ENCODE peak calls at places on chromosomes 11 and 22, in five cellular contexts. K, Y, Z, J and W are unnamed samples.
A peak's percentile ranks its signal among the peaks of the same experiment; 100 is the strongest.

GRCh38 chr11:61966673-61967176 is 709 bp downstream of the FTH1 start:
- DNase-seq in Z (peak; percentile 45), Y (no peak), K (no peak), J (no peak), W (no peak)

GRCh38 chr11:100630898-100631297 is 56.2 kb upstream of the ARHGAP42 start:
- DNase-seq in Z (no peak), Y (peak; percentile 7), J (no peak), K (no peak), W (no peak)

GRCh38 chr11:119338318-119338890 is 2.3 kb downstream of the C1QTNF5 start:
- DNase-seq in Z (peak; percentile 71), Y (no peak), K (no peak), J (peak; percentile 87), W (peak; percentile 52)

GRCh38 chr11:91932151-91932821 is 292.3 kb upstream of the FAT3 start:
- DNase-seq in Z (no peak), K (no peak), J (no peak), Y (no peak), W (no peak)

GRCh38 chr11:61694971-61695706 is 14.9 kb downstream of the DAGLA start:
- DNase-seq in Z (no peak), Y (no peak), K (no peak), J (no peak), W (no peak)

GRCh38 chr11:25758145-25758661 is 573.7 kb upstream of the ANO3 start:
- DNase-seq in J (no peak), K (no peak), Z (no peak), Y (no peak), W (no peak)

GRCh38 chr22:44289429-44290171 is 23.2 kb downstream of the SHISAL1 start:
- DNase-seq in K (peak; percentile 11), Y (no peak), J (no peak), Z (no peak), W (no peak)

GRCh38 chr22:21069375-21069774 is 23.6 kb downstream of the LRRC74B start:
- DNase-seq in J (no peak), Z (no peak), Y (no peak), K (no peak), W (no peak)

GRCh38 chr22:32352681-32353080 is 5.0 kb upstream of the RFPL3 start:
- DNase-seq in J (no peak), Y (no peak), K (no peak), Z (no peak), W (no peak)

GRCh38 chr11:95299078-95299611 is 68.1 kb upstream of the SESN3 start:
- DNase-seq in Z (no peak), Y (no peak), K (no peak), J (no peak), W (no peak)

GRCh38 chr11:116703421-116703820 is 69.4 kb downstream of the BUD13 start:
- DNase-seq in K (no peak), J (no peak), Z (no peak), Y (no peak), W (no peak)

GRCh38 chr22:18005201-18005926 is 19.0 kb downstream of the MICAL3 start:
- DNase-seq in Z (no peak), J (no peak), K (no peak), Y (no peak), W (no peak)

GRCh38 chr11:102843474-102843873 is at the start of gene MMP3:
- DNase-seq in Y (peak; percentile 57), K (no peak), J (no peak), Z (no peak), W (no peak)

GRCh38 chr11:128448487-128448886 is 138.9 kb downstream of the ETS1 start:
- DNase-seq in Z (no peak), K (no peak), J (peak; percentile 69), Y (peak; percentile 94), W (no peak)

GRCh38 chr22:19522190-19522880 is 1.9 kb downstream of the CLDN5 start:
- DNase-seq in Y (no peak), J (peak; percentile 55), K (no peak), Z (no peak), W (no peak)

GRCh38 chr11:100185588-100185987 is 501.5 kb upstream of the ARHGAP42 start:
- DNase-seq in J (no peak), Y (no peak), Z (no peak), K (no peak), W (no peak)

GRCh38 chr11:2533642-2534115 is 88.9 kb downstream of the KCNQ1 start:
- DNase-seq in Y (peak; percentile 78), Z (peak; percentile 36), K (peak; percentile 86), J (peak; percentile 76), W (peak; percentile 82)

GRCh38 chr22:32606181-32606580 is 131.6 kb downstream of the FBXO7 start:
- DNase-seq in J (no peak), Y (no peak), Z (no peak), K (no peak), W (no peak)

GRCh38 chr11:118076754-118077281 is at the start of gene TMPRSS4:
- DNase-seq in K (no peak), Y (peak; percentile 94), Z (no peak), J (no peak), W (no peak)

GRCh38 chr22:44523981-44524759 is 26.1 kb upstream of the RTL6 start:
- DNase-seq in J (no peak), Y (no peak), Z (no peak), K (peak; percentile 96), W (no peak)

GRCh38 chr11:74559110-74559933 is 33.1 kb upstream of the POLD3 start:
- DNase-seq in Y (no peak), K (no peak), Z (no peak), J (no peak), W (no peak)

GRCh38 chr22:28773461-28773867 is 969 bp downstream of the CCDC117 start:
- DNase-seq in K (no peak), J (no peak), Z (peak; percentile 76), Y (peak; percentile 47), W (no peak)

GRCh38 chr22:47030143-47030641 is 267.7 kb downstream of the TBC1D22A start:
- DNase-seq in K (no peak), Z (no peak), Y (no peak), J (no peak), W (no peak)

GRCh38 chr11:65868076-65868667 is 4.4 kb downstream of the EFEMP2 start:
- DNase-seq in Y (no peak), J (no peak), K (no peak), Z (peak; percentile 39), W (no peak)

GRCh38 chr11:12717851-12718291 is 43.6 kb downstream of the TEAD1 start:
- DNase-seq in J (no peak), Y (no peak), Z (peak; percentile 97), K (no peak), W (no peak)

GRCh38 chr11:81725691-81726090 is 1008.0 kb downstream of the FAM181B start:
- DNase-seq in J (no peak), Y (peak; percentile 36), K (no peak), Z (no peak), W (no peak)

GRCh38 chr11:69030324-69030723 is 17.3 kb upstream of the MRGPRF start:
- DNase-seq in J (no peak), Y (no peak), K (no peak), Z (no peak), W (no peak)

GRCh38 chr11:134797411-134798089 is 385.5 kb upstream of the B3GAT1 start:
- DNase-seq in K (no peak), Y (no peak), Z (no peak), J (no peak), W (no peak)

GRCh38 chr22:27949421-27949820 is 30.4 kb upstream of the PITPNB start:
- DNase-seq in Y (no peak), K (no peak), Z (no peak), J (no peak), W (no peak)

DNA sequence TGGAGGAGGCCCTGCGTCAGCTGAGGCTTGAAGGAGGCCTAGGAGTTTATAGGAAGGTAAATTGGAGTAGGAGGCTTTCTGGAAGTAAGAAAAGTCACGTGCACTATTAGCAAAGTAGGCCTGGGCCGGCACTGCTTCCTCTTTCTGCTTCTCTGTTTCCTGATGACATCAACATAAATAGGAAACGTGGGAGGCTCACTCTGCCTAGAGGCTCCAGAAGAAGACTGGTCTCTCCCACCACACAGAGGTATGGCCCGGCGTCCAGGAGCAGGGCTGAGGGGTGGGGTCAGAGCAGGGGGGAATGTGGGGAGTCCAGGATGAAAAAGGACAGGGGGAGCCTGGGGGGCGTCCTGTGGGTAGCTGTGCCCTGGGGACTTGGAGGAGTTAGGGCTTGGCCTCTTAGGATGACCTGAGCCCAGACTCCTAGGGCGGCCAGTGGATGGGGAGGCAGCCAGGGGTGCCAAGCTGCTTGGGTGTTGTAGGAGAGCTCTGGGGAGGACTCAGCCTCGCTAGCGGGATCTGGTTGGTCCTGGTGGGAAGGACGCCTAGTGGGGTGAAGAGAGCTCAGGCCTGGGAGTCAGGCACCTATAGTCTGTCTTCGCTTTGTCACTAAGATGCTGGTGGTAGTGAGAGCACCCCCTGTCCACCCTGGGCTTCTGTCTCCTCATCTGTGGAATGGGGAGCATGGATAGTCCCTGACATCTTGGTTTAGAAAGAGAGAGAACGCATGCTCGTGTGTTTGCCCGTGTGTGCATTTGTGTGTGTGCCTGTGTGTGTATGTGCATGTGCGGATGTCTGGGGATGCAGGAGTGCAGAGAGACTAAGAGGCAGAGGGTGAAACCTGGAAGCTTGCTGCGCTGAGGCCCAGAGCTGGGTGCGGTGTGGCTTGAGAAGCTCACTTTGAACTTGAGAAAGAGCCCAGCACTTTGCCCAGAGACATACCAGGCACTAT is at the start of gene CSF2RB:
- DNase-seq in Y (no peak), Z (peak; percentile 48), K (no peak), J (no peak), W (no peak)
- TF ChIP-seq CTCF in Y (no peak), Z (no peak), K (no peak), J (no peak), W (no peak)

GRCh38 chr11:113540416-113541330 is 65.5 kb upstream of the DRD2 start:
- DNase-seq in J (no peak), K (no peak), Z (no peak), Y (no peak), W (no peak)
- TF ChIP-seq CTCF in J (no peak), K (no peak), Z (no peak), Y (no peak), W (no peak)

GRCh38 chr11:42976636-42977217 is 335.1 kb upstream of the API5 start:
- DNase-seq in Z (no peak), J (no peak), Y (no peak), K (no peak), W (no peak)

GRCh38 chr11:42972741-42973140 is 339.1 kb upstream of the API5 start:
- DNase-seq in Z (no peak), Y (no peak), K (no peak), J (no peak), W (no peak)

DNA sequence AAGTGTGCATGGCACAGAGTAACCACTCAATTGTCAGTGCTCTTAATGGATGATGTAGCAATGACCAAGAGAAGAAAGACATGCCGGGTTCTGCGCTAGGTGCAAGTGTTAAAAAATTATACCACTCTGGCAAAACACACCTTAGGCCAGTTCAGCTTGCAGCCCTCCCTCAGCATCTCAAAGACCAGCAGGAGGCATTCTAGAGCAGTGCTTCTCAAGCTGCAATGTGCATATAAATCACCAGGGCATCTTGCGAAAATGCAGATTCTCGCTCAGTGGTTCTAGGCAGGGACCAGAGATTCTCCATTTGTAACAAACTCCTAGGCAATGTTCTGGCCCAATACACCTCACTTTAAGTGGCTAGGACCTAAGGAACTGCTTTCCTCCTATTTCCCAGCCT is 337.3 kb upstream of the API5 start:
- DNase-seq in Z (no peak), J (no peak), Y (no peak), K (no peak), W (no peak)
- TF ChIP-seq CTCF in Z (no peak), J (no peak), Y (no peak), K (no peak), W (no peak)

DNA sequence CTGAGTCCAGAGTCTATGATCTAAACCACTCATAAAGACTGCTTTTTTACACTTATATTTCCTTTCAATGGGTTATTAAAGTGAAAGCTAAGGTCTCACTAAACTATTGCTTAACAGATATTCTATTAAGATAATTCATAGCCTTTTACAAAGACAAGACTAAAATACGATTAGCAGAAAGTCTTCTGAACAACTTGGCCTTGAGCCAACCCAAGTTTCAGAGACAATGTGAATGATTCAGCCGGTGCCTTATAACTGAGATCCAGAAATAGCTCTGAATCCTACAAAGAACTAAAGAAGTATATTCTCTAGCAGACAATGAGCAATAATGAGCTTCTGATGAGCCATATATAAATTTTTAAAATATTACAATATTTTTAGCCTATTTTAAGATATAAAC is 41.5 kb upstream of the CARD18 start:
- DNase-seq in K (no peak), Z (no peak), J (no peak), Y (peak; percentile 70), W (no peak)
- TF ChIP-seq CTCF in K (no peak), Z (no peak), J (no peak), Y (no peak), W (no peak)